ENCODE peak calls at places on chromosomes 16 and 17, in ten cellular contexts. X is AG10803; U is MM.1S; Q is activated T-cell treated with anti-CD3 and anti-CD28 coated beads for 24 hours; B is effector CD4-positive, alpha-beta T cell; J is body of pancreas; Z is 8988T; I is GM23248; S is NCI-H2081; H is activated CD4-positive, alpha-beta T cell treated with anti-CD3 and anti-CD28 coated beads, Interleukin-2, amount 50 U/mL, for 24 hours. E is an unnamed sample.

GRCh38 chr17:4186244-4186920 is 43.4 kb downstream of the CYB5D2 start:
- DNase-seq in U (no peak), J (no peak), H (no peak), I (no peak), S (no peak), X (no peak), B (no peak), Z (no peak), Q (no peak), E (no peak)

GRCh38 chr16:47574091-47575054 is 113.2 kb downstream of the PHKB start:
- DNase-seq in Z (no peak), S (no peak), H (peak), Q (peak), U (peak), B (no peak), J (no peak), X (peak), I (peak), E (no peak)

GRCh38 chr17:6052926-6053325 is 17.3 kb upstream of the WSCD1 start:
- DNase-seq in X (no peak), H (no peak), U (no peak), Z (no peak), J (no peak), B (no peak), S (no peak), Q (no peak), I (no peak), E (no peak)

GRCh38 chr16:85562102-85562786 is 50.9 kb upstream of the GSE1 start:
- DNase-seq in B (no peak), H (no peak), Z (no peak), U (no peak), S (no peak), X (no peak), I (no peak), J (no peak), Q (no peak), E (no peak)

GRCh38 chr16:54424043-54424451 is 137.5 kb upstream of the IRX3 start:
- DNase-seq in X (no peak), I (peak), B (no peak), Q (no peak), U (no peak), H (no peak), J (no peak), Z (no peak), S (no peak), E (no peak)

GRCh38 chr16:24257965-24258364 is 1.8 kb downstream of the CACNG3 start:
- DNase-seq in H (no peak), S (no peak), Z (no peak), J (no peak), X (no peak), U (no peak), Q (no peak), B (no peak), I (peak), E (no peak)

GRCh38 chr16:82736161-82736697 is 109.5 kb downstream of the CDH13 start:
- DNase-seq in H (no peak), S (no peak), Z (no peak), I (no peak), B (no peak), Q (no peak), J (no peak), X (no peak), U (no peak), E (no peak)

GRCh38 chr16:77191259-77191969 is 424 bp downstream of the MON1B start:
- DNase-seq in B (peak), Q (no peak), I (no peak), H (no peak), J (peak), U (peak), S (no peak), Z (no peak), X (peak), E (peak)

GRCh38 chr17:40121191-40121885 is 433 bp upstream of the MSL1 start:
- DNase-seq in Q (no peak), U (peak), Z (no peak), B (no peak), S (peak), J (peak), X (peak), I (peak), H (no peak), E (no peak)

GRCh38 chr17:76080207-76080933 is 1.4 kb downstream of the ZACN start:
- DNase-seq in H (no peak), I (no peak), Z (no peak), U (no peak), B (no peak), X (no peak), S (no peak), J (no peak), Q (no peak), E (no peak)

GRCh38 chr17:45814622-45815606 is 29.8 kb upstream of the SPPL2C start:
- DNase-seq in B (no peak), H (no peak), U (no peak), J (no peak), I (no peak), Q (no peak), Z (no peak), X (no peak), S (no peak), E (no peak)

GRCh38 chr17:79809530-79810137 is 12.8 kb upstream of the CBX8 start:
- DNase-seq in S (peak), H (no peak), J (no peak), B (no peak), Q (no peak), I (no peak), U (no peak), X (no peak), Z (no peak), E (no peak)

GRCh38 chr17:29177871-29178749 is 2.1 kb downstream of the MYO18A start:
- DNase-seq in I (no peak), U (no peak), B (no peak), Q (no peak), H (no peak), S (no peak), Z (no peak), X (no peak), J (peak), E (no peak)

GRCh38 chr17:8402921-8403536 is 5.4 kb upstream of the RNF222 start:
- DNase-seq in S (no peak), Z (no peak), Q (no peak), H (no peak), J (no peak), X (no peak), I (no peak), B (no peak), U (no peak), E (no peak)

GRCh38 chr17:42536372-42537155 is 523 bp downstream of the NAGLU start:
- DNase-seq in S (peak), H (peak), B (peak), Q (peak), J (peak), U (peak), X (peak), I (peak), Z (peak), E (peak)

GRCh38 chr17:53234138-53234537 is 588.6 kb upstream of the KIF2B start:
- DNase-seq in U (no peak), B (no peak), H (no peak), I (no peak), S (no peak), Z (no peak), X (no peak), J (no peak), Q (no peak), E (no peak)

GRCh38 chr16:67562526-67562917 is at the start of gene CTCF:
- DNase-seq in X (peak), Z (no peak), S (peak), J (peak), I (peak), U (peak), B (peak), H (peak), Q (peak), E (no peak)

GRCh38 chr16:71476457-71476856 is 12.7 kb downstream of the ZNF19 start:
- DNase-seq in Q (no peak), X (no peak), U (peak), H (no peak), J (no peak), S (no peak), Z (no peak), B (no peak), I (no peak), E (no peak)

GRCh38 chr17:74810699-74811485 is 34.7 kb upstream of the NAT9 start:
- DNase-seq in Q (no peak), X (no peak), B (no peak), H (no peak), J (no peak), U (no peak), S (no peak), I (no peak), Z (no peak), E (no peak)

E was measured in activated T-helper 2 cell treated with anti-CD3 and anti-CD28 coated beads, Interferon-gamma antibody, Interleukin-2, Interleukin-4, amounts not matched to agents 10 μg/mL and 5 μg/mL and 100 μg/mL, durations not matched to agents 14 hours and 24 hours and 36 hours.